ENCODE peak calls at places on chromosome 5, in nine cellular contexts. C is A549, L is ovary, E is tibial nerve, M is stomach, U is upper lobe of left lung, D is K562, V is transverse colon, A is HepG2. I is an unnamed sample. For H3K4me1, the result is how much of the 10 kb centered on the place peaks cover.

GRCh38 chr5:176743136-176743827 is 67.1 kb upstream of the UNC5A start:
- DNase-seq in A (no peak), V (no peak), E (no peak), L (peak), C (no peak), M (no peak), U (peak), D (no peak), I (no peak)

GRCh38 chr5:153900703-153901395 is 137.9 kb downstream of the FAM114A2 start:
- DNase-seq in V (no peak), U (no peak), C (no peak), A (no peak), M (no peak), L (no peak), E (peak), D (no peak), I (no peak)

GRCh38 chr5:52760695-52761366 is 26.9 kb upstream of the ITGA1 start:
- DNase-seq in L (no peak), D (no peak), E (no peak), M (no peak), A (no peak), C (no peak), V (no peak), U (no peak), I (no peak)

GRCh38 chr5:32852535-32852934 is 141.4 kb downstream of the NPR3 start:
- DNase-seq in C (peak), A (peak), M (no peak), L (no peak), U (no peak), D (no peak), V (peak), E (peak), I (no peak)

GRCh38 chr5:138946831-138947560 is 71.9 kb upstream of the LRRTM2 start:
- DNase-seq in E (no peak), M (peak), U (peak), V (no peak), D (no peak), L (no peak), A (no peak), C (no peak), I (peak)

GRCh38 chr5:143987751-143988560 is 176.0 kb downstream of the HMHB1 start:
- DNase-seq in L (no peak), D (no peak), C (no peak), A (no peak), V (no peak), U (no peak), E (no peak), M (no peak), I (no peak)

GRCh38 chr5:134994560-134995156 is 27.0 kb downstream of the CATSPER3 start:
- DNase-seq in M (no peak), U (no peak), C (no peak), L (no peak), A (no peak), D (no peak), V (no peak), E (no peak), I (no peak)

GRCh38 chr5:169599451-169599850 is 15.9 kb downstream of the SPDL1 start:
- DNase-seq in M (peak), L (no peak), D (no peak), U (no peak), E (no peak), C (peak), V (no peak), A (no peak), I (no peak)

GRCh38 chr5:140346348-140347221 is at the start of gene HBEGF:
- DNase-seq in U (peak), A (peak), L (peak), M (peak), E (peak), C (peak), V (peak), D (peak), I (peak)

GRCh38 chr5:10521466-10522223 is 42.2 kb upstream of the ANKRD33B start:
- DNase-seq in E (no peak), V (no peak), U (no peak), L (no peak), D (peak), M (no peak), A (no peak), C (peak), I (no peak)

GRCh38 chr5:18483386-18483785 is 849.1 kb downstream of the TAF11L14 start:
- DNase-seq in V (no peak), E (no peak), C (no peak), U (no peak), D (no peak), L (no peak), M (no peak), A (no peak), I (no peak)

GRCh38 chr5:167918492-167919267 is 372.8 kb upstream of the WWC1 start:
- DNase-seq in M (no peak), A (no peak), C (no peak), E (peak), L (no peak), V (no peak), U (no peak), D (no peak), I (no peak)

GRCh38 chr5:123659006-123659405 is 147.0 kb downstream of the CSNK1G3 start:
- DNase-seq in U (no peak), A (no peak), D (no peak), C (no peak), V (no peak), M (no peak), L (no peak), E (no peak), I (no peak)

GRCh38 chr5:123665822-123666371 is 153.9 kb downstream of the CSNK1G3 start:
- DNase-seq in V (no peak), D (no peak), L (no peak), A (no peak), C (peak), M (no peak), E (no peak), U (no peak), I (no peak)

GRCh38 chr5:123659495-123659894 is 147.5 kb downstream of the CSNK1G3 start:
- DNase-seq in U (no peak), M (no peak), D (no peak), E (no peak), V (no peak), A (no peak), L (no peak), C (no peak), I (no peak)

DNA sequence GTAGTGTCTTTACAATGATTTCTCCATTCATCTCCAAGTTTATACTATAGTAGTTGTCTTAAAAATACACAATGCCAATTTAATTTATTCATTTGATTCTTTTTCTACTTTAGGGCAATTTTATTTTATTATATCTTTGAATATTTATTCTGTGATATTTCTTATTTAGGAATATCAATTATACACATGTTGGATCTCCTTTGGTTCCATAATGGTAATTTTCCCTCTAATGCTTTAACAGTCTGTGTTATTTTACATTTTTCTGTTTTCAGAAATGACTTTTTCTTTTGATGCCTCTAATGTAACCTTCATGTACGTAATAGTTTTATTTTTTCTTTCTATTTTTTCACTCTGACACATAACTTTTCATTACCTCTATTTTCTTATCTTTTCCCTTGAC is 153.0 kb downstream of the CSNK1G3 start:
- DNase-seq in D (no peak), U (no peak), C (no peak), L (no peak), E (no peak), V (no peak), A (no peak), M (no peak), I (no peak)
- TF ChIP-seq EP300 in D (no peak), U (no peak), C (no peak), L (no peak), E (no peak), V (no peak), A (no peak), M (no peak), I (no peak)

GRCh38 chr5:103476776-103477175 is 85.8 kb downstream of the NUDT12 start:
- DNase-seq in V (peak), A (no peak), U (no peak), M (no peak), L (no peak), E (no peak), D (no peak), C (no peak), I (no peak)

GRCh38 chr5:103472820-103473219 is 89.8 kb downstream of the NUDT12 start:
- DNase-seq in D (no peak), M (no peak), U (no peak), A (peak), C (peak), L (no peak), E (no peak), V (no peak), I (no peak)

GRCh38 chr5:103474671-103475070 is 87.9 kb downstream of the NUDT12 start:
- DNase-seq in V (no peak), D (no peak), L (no peak), A (no peak), U (no peak), E (no peak), C (no peak), M (no peak), I (no peak)

GRCh38 chr5:103473725-103474124 is 88.9 kb downstream of the NUDT12 start:
- DNase-seq in A (no peak), U (no peak), M (no peak), E (no peak), C (no peak), D (no peak), L (no peak), V (no peak), I (no peak)

DNA sequence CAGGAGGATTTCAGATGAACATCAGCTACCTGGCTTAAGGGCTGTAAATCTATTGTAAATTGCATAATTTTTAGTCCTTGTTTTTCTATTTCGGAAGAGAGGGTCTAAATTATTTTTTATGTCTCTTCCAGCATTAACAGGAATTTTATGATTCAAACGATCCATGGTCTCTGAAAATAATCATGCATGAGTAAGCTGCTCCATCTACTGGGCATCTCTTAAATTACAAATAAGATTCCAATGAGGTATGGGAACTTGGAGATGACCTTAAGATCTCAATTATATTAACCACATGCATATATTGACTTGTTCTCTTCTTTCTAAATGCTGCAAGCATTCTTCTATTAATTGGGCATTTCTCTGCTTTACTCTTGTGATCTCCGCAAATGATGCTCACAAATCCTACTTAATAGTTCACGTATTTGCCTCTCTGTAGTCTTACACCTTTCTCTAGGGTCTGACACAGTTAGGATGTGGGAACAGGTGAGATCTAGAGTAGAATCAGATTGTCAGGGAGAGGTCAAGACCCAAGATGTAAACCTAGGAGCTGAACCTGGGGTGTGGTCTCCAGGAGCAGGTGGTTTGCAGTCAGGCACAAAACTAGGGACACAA is 86.9 kb downstream of the NUDT12 start:
- DNase-seq in V (no peak), M (no peak), C (peak), A (peak), D (peak), E (no peak), U (no peak), L (no peak), I (no peak)
- H3K4me1 ChIP-seq in V (under half), M (under half), C (under half), A (under half), D (under half), E (under half), U (under half), L (under half), I (under half)

DNA sequence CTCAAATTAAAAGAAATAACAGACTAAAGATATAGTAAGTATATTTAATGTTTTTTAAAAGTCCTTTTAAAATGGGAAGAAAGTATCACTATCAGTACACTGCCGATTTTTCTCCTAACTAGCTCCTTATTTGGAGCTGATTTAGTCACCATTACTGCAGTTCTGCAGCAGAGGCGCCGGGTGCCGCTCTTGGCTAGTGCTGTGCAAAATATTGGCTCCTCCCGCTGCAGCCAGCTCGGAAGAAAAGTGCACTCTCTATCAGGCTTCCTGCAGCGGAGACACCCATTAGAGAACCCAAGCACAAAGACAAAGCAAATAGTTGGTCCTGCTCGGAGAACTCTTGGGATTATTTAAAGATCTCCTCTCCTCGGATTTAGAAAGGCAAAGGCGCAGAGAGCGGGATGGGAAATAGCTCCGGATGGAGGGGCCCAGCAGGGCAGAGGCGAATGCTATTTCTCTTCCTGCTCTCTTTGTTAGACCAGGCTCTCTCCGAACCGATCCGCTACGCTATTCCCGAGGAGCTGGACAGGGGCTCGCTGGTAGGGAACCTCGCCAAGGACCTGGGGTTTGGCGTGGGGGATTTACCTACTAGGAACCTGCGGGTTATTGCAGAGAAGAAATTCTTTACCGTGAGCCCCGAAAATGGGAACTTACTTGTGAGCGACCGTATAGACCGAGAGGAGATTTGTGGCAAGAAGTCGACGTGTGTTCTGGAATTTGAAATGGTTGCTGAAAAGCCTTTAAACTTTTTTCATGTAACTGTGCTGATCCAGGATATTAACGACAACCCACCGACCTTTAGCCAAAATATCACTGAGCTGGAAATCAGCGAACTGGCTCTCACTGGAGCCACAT is at the start of gene PCDHGB3:
- DNase-seq in C (peak), L (no peak), U (no peak), V (peak), A (no peak), M (no peak), E (no peak), D (no peak), I (no peak)
- H3K4me3 ChIP-seq in C (peak), L (no peak), U (peak), V (no peak), A (no peak), M (peak), E (peak), D (peak), I (peak)

GRCh38 chr5:132251220-132251725 is 6.2 kb upstream of the PDLIM4 start:
- DNase-seq in V (peak), E (no peak), M (no peak), C (no peak), L (peak), U (peak), A (no peak), D (no peak), I (peak)
- TF ChIP-seq EP300 in V (no peak), E (no peak), M (no peak), C (no peak), L (no peak), U (no peak), A (no peak), D (no peak), I (no peak)

GRCh38 chr5:178113141-178113787 is at the start of gene N4BP3:
- DNase-seq in L (peak), M (peak), C (peak), U (peak), V (peak), E (no peak), A (no peak), D (peak), I (no peak)
- H3K4me1 ChIP-seq in L (under half), M (under half), C (under half), U (under half), V (under half), E (under half), A (under half), D (under half), I (under half)

GRCh38 chr5:123095694-123096120 is 6.7 kb downstream of the PRDM6 start:
- DNase-seq in L (no peak), A (no peak), E (no peak), U (no peak), C (no peak), D (no peak), V (no peak), M (no peak), I (no peak)
- H3K4me3 ChIP-seq in L (no peak), A (no peak), E (no peak), U (peak), C (no peak), D (no peak), V (no peak), M (no peak), I (peak)